ENCODE peak calls at places on chromosome 2, in four cellular contexts. G, P, K and V are unnamed samples.

GRCh38 chr2:100643906-100644501 is 81.2 kb downstream of the PDCL3 start:
- DNase-seq in G (no peak), P (no peak), K (no peak), V (no peak)

GRCh38 chr2:24886640-24887324 is 33.3 kb downstream of the ADCY3 start:
- DNase-seq in G (no peak), P (no peak), K (no peak), V (no peak)

GRCh38 chr2:102070058-102070642 is 72.4 kb upstream of the IL1R1 start:
- DNase-seq in G (no peak), P (no peak), K (peak; percentile 93), V (no peak)

GRCh38 chr2:6290626-6291025 is 575.1 kb downstream of the CMPK2 start:
- DNase-seq in G (no peak), P (no peak), K (no peak), V (no peak)

GRCh38 chr2:19114754-19115231 is 243.6 kb downstream of the OSR1 start:
- DNase-seq in G (no peak), P (no peak), K (no peak), V (no peak)

GRCh38 chr2:43851026-43851980 is 12.5 kb downstream of the ABCG8 start:
- DNase-seq in G (no peak), P (no peak), K (no peak), V (no peak)

GRCh38 chr2:156083707-156084494 is 248.6 kb downstream of the NR4A2 start:
- DNase-seq in G (peak; percentile 71), P (no peak), K (no peak), V (peak; percentile 40)

GRCh38 chr2:43759195-43759594 is 14.6 kb upstream of the DYNC2LI1 start:
- DNase-seq in G (no peak), P (no peak), K (no peak), V (no peak)

GRCh38 chr2:111188681-111189080 is 68.0 kb downstream of the BCL2L11 start:
- DNase-seq in G (no peak), P (no peak), K (no peak), V (no peak)

GRCh38 chr2:41698787-41699422 is 348.9 kb upstream of the PKDCC start:
- DNase-seq in G (peak; percentile 47), P (peak; percentile 79), K (no peak), V (no peak)

GRCh38 chr2:179898873-179899272 is 37.5 kb upstream of the ZNF385B start:
- DNase-seq in G (peak; percentile 91), P (peak; percentile 91), K (no peak), V (no peak)

GRCh38 chr2:105746177-105747080 is 1.7 kb downstream of the NCK2 start:
- DNase-seq in G (peak; percentile 77), P (peak; percentile 89), K (peak; percentile 89), V (peak; percentile 79)

GRCh38 chr2:222357930-222358329 is 59.1 kb upstream of the PAX3 start:
- DNase-seq in G (no peak), P (no peak), K (no peak), V (no peak)

GRCh38 chr2:196925768-196926561 is 542 bp downstream of the PGAP1 start:
- DNase-seq in G (peak; percentile 74), P (peak; percentile 67), K (peak; percentile 49), V (no peak)

GRCh38 chr2:64657416-64657815 is 3.7 kb upstream of the SERTAD2 start:
- DNase-seq in G (no peak), P (no peak), K (no peak), V (no peak)

GRCh38 chr2:172551266-172551665 is 4.6 kb upstream of the PDK1 start:
- DNase-seq in G (peak; percentile 42), P (peak; percentile 65), K (no peak), V (no peak)

GRCh38 chr2:238741277-238741676 is 106.6 kb upstream of the TWIST2 start:
- DNase-seq in G (no peak), P (no peak), K (no peak), V (no peak)

GRCh38 chr2:238742066-238742465 is 105.8 kb upstream of the TWIST2 start:
- DNase-seq in G (no peak), P (no peak), K (no peak), V (no peak)

GRCh38 chr2:238742664-238743063 is 105.2 kb upstream of the TWIST2 start:
- DNase-seq in G (no peak), P (no peak), K (no peak), V (no peak)

GRCh38 chr2:238738917-238739316 is 109.0 kb upstream of the TWIST2 start:
- DNase-seq in G (no peak), P (no peak), K (no peak), V (no peak)

DNA sequence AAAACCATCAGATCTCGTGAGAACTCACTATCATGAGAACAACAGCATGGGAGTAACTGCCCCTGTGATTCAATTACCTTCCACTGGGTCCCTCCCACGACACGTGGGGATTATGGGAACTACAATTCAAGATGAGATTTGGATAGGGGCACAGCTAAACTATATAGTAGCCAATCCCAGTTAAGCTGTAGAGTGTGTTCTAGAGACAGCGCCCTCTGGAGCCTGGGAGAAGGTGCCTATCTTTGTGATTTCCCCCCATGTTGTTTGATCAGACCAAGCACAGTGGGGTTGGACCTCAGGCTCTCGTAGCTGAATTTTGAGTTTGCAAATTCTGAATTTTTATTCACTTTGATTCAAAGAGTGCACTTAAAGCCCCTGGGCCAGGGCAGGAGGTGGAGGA is 108.2 kb upstream of the TWIST2 start:
- DNase-seq in G (no peak), P (peak; percentile 49), K (no peak), V (no peak)
- H3K4me1 ChIP-seq in G (no peaks in the 10 kb centered on the region), P (no peaks in the 10 kb centered on the region), K (no peaks in the 10 kb centered on the region), V (no peaks in the 10 kb centered on the region)

GRCh38 chr2:11213090-11213638 is 57.9 kb downstream of the SLC66A3 start:
- DNase-seq in G (peak; percentile 1), P (no peak), K (no peak), V (no peak)
- H3K36me3 ChIP-seq in G (no peaks in the 10 kb centered on the region), P (peaks cover 13% of the 10 kb centered on the region), K (peaks cover 95% of the 10 kb centered on the region), V (peaks cover 87% of the 10 kb centered on the region)

DNA sequence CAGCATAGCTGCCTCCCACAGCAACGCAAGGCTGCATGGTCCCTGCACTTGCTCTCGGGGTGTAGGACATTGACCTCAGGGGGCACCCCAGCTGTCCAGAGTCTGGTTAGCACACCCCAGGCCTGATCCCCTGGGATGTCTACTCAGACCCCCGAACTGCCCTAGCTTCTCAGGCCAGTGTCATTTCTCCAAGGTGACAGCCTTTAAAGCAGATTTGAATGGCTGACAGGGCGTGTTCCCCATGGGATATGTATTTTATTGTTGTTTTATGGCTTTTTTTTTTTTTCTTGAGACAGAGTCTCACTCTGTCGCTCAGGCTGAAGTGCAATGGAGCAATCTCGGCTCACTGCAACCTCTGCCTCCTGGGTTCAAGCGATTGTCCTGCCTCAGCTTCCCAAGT is 40.8 kb upstream of the PTMA start:
- DNase-seq in G (no peak), P (no peak), K (no peak), V (no peak)
- H3K4me1 ChIP-seq in G (peaks cover 12% of the 10 kb centered on the region), P (peaks cover 43% of the 10 kb centered on the region), K (peaks cover 63% of the 10 kb centered on the region), V (no peaks in the 10 kb centered on the region)

DNA sequence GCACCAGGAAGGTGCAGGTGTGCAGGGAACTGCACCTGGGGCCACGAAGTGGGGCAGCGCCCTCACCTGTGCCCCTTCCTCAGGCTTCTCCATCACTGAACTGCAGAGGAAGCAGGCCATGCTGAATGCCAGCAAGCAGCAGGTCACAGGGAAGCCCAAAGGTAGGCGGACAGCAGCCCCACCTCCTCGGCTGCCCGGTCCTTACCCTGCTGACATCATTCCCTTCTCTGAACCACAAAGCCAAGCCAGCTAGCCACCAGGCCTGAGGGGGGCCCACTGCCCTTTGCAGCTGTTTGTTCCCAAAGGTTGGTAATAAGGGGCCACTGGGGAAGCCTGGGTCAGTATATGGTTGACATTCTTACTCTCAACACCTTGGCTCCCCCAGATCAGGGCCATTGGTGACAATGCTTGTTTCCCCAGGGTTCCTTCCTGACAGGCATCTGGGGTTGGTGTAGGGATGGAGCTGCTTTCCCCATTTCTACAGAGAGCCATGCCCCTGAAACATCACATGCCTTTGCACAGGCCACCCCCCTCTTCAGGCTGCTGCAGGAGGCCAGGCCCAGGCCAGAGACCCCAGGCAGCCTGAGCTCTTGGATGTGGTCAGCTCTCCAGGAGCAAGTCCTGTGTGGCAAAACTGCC is 47.9 kb downstream of the FAM168B start:
- DNase-seq in G (no peak), P (no peak), K (no peak), V (no peak)
- H3K36me3 ChIP-seq in G (peaks cover 5% of the 10 kb centered on the region), P (peaks cover 8% of the 10 kb centered on the region), K (peaks cover 46% of the 10 kb centered on the region), V (peaks cover 32% of the 10 kb centered on the region)

DNA sequence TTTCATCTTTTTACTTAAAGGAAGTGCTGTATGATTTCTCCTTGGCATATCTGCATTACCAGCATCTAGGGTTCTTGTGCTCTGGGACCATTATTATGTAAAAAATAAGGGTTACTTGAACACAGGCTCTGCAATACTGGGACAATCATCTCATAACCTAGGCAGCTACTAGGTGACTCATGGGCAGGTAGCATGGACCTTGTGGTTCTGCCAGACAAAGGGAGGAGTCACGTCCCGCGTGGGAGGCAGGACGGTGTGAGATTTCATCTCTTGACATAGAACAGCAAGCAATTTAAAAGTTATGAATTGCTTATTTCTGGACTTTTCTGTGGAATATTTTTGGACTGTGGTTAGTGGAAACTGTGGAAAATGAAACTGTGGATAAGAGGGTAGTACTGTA is 34.1 kb downstream of the ASAP2 start:
- DNase-seq in G (no peak), P (no peak), K (no peak), V (no peak)
- H3K4me1 ChIP-seq in G (no peaks in the 10 kb centered on the region), P (peaks cover 17% of the 10 kb centered on the region), K (peaks cover 55% of the 10 kb centered on the region), V (peaks cover 61% of the 10 kb centered on the region)

DNA sequence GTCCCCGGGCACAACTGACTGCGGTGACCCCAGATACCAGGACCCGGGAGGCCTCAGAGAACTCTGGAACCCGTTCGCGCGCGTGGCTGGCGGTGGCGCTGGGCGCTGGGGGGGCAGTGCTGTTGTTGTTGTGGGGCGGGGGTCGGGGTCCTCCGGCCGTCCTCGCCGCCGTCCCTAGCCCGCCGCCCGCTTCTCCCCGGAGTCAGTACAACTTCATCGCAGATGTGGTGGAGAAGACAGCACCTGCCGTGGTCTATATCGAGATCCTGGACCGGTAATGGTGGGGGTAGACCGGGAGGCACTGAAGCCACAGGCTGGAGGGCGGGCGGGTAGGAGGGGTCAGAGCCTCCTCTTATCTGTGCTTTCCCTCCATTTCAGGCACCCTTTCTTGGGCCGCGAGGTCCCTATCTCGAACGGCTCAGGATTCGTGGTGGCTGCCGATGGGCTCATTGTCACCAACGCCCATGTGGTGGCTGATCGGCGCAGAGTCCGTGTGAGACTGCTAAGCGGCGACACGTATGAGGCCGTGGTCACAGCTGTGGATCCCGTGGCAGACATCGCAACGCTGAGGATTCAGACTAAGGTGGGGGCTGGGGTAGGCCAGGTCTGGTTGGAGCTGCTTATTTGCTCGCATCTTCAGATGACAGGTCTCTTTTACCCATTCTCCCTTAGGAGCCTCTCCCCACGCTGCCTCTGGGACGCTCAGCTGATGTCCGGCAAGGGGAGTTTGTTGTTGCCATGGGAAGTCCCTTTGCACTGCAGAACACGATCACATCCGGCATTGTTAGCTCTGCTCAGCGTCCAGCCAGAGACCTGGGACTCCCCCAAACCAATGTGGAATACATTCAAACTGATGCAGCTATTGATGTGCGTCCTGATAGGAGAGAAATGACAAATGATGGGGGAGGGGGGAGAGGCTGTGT is 767 bp downstream of the HTRA2 start:
- DNase-seq in G (peak; percentile 67), P (peak; percentile 57), K (peak; percentile 68), V (no peak)
- H3K36me3 ChIP-seq in G (peaks cover 6% of the 10 kb centered on the region), P (peaks cover 11% of the 10 kb centered on the region), K (peaks cover 53% of the 10 kb centered on the region), V (peaks cover 42% of the 10 kb centered on the region)

DNA sequence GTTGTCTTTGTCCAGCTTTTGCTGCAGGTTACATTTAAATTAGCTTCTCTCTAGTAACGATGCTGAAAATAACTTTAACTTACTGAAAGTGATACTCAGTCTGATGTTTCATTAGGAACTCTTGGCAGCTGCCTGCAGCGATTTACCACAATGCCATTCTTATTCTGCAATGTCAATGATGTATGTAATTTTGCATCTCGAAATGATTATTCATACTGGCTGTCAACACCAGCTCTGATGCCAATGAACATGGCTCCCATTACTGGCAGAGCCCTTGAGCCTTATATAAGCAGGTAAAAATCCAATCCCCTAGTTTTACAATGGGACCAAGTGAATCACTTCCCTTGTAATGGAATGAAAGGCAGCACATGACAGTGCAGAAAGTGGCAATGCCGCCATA is 16.3 kb upstream of the MFF start:
- DNase-seq in G (no peak), P (no peak), K (no peak), V (no peak)
- H3K4me1 ChIP-seq in G (no peaks in the 10 kb centered on the region), P (peaks cover 3% of the 10 kb centered on the region), K (no peaks in the 10 kb centered on the region), V (no peaks in the 10 kb centered on the region)